ENCODE peak calls at places on chromosomes 2 and 18, in five cellular contexts. One of them, this sample, is unnamed.

GRCh38 chr2:113213061-113213930 is 39.5 kb downstream of the PSD4 start:
- DNase-seq in stomach: no peak
- DNase-seq in upper lobe of left lung: no peak
- DNase-seq in ovary: no peak
- DNase-seq in suprapubic skin: no peak
- DNase-seq in this sample: no peak

GRCh38 chr18:36572135-36572856 is 256.5 kb downstream of the TPGS2 start:
- DNase-seq in stomach: no peak
- DNase-seq in upper lobe of left lung: no peak
- DNase-seq in ovary: peak; percentile 63
- DNase-seq in suprapubic skin: no peak
- DNase-seq in this sample: peak; percentile 28

GRCh38 chr2:38750011-38750792 is 959 bp downstream of the SRSF7 start:
- DNase-seq in stomach: peak; percentile 63
- DNase-seq in upper lobe of left lung: peak; percentile 77
- DNase-seq in ovary: peak; percentile 65
- DNase-seq in suprapubic skin: no peak
- DNase-seq in this sample: peak; percentile 37

GRCh38 chr18:12460874-12461273 is 53.1 kb downstream of the PRELID3A start:
- DNase-seq in stomach: no peak
- DNase-seq in upper lobe of left lung: no peak
- DNase-seq in ovary: no peak
- DNase-seq in suprapubic skin: no peak
- DNase-seq in this sample: no peak

GRCh38 chr18:40407913-40408312 is 1547.1 kb upstream of the PIK3C3 start:
- DNase-seq in stomach: no peak
- DNase-seq in upper lobe of left lung: no peak
- DNase-seq in ovary: no peak
- DNase-seq in suprapubic skin: no peak
- DNase-seq in this sample: no peak

GRCh38 chr2:70988726-70989648 is 5.7 kb downstream of the TEX261 start:
- DNase-seq in stomach: no peak
- DNase-seq in upper lobe of left lung: peak; percentile 5
- DNase-seq in ovary: no peak
- DNase-seq in suprapubic skin: no peak
- DNase-seq in this sample: no peak

GRCh38 chr2:19354417-19355022 is 3.9 kb downstream of the OSR1 start:
- DNase-seq in stomach: no peak
- DNase-seq in upper lobe of left lung: no peak
- DNase-seq in ovary: no peak
- DNase-seq in suprapubic skin: no peak
- DNase-seq in this sample: no peak

GRCh38 chr2:153477096-153477555 is 1.4 kb downstream of the RPRM start:
- DNase-seq in stomach: no peak
- DNase-seq in upper lobe of left lung: no peak
- DNase-seq in ovary: peak; percentile 47
- DNase-seq in suprapubic skin: no peak
- DNase-seq in this sample: no peak

GRCh38 chr2:196914867-196915465 is 11.5 kb downstream of the PGAP1 start:
- DNase-seq in stomach: no peak
- DNase-seq in upper lobe of left lung: no peak
- DNase-seq in ovary: no peak
- DNase-seq in suprapubic skin: no peak
- DNase-seq in this sample: no peak

GRCh38 chr2:39524756-39525635 is 87.9 kb upstream of the MAP4K3 start:
- DNase-seq in stomach: no peak
- DNase-seq in upper lobe of left lung: no peak
- DNase-seq in ovary: no peak
- DNase-seq in suprapubic skin: no peak
- DNase-seq in this sample: no peak

GRCh38 chr2:95267458-95268207 is 6.6 kb upstream of the PROM2 start:
- DNase-seq in stomach: no peak
- DNase-seq in upper lobe of left lung: no peak
- DNase-seq in ovary: no peak
- DNase-seq in suprapubic skin: no peak
- DNase-seq in this sample: no peak

GRCh38 chr2:16630463-16630862 is 35.2 kb downstream of the CYRIA start:
- DNase-seq in stomach: no peak
- DNase-seq in upper lobe of left lung: no peak
- DNase-seq in ovary: no peak
- DNase-seq in suprapubic skin: no peak
- DNase-seq in this sample: no peak

GRCh38 chr2:16632615-16633014 is 33.0 kb downstream of the CYRIA start:
- DNase-seq in stomach: no peak
- DNase-seq in upper lobe of left lung: no peak
- DNase-seq in ovary: no peak
- DNase-seq in suprapubic skin: no peak
- DNase-seq in this sample: no peak

GRCh38 chr2:16629770-16630169 is 35.9 kb downstream of the CYRIA start:
- DNase-seq in stomach: no peak
- DNase-seq in upper lobe of left lung: no peak
- DNase-seq in ovary: no peak
- DNase-seq in suprapubic skin: no peak
- DNase-seq in this sample: no peak

GRCh38 chr2:16635796-16636699 is 29.6 kb downstream of the CYRIA start:
- DNase-seq in stomach: no peak
- DNase-seq in upper lobe of left lung: no peak
- DNase-seq in ovary: no peak
- DNase-seq in suprapubic skin: no peak
- DNase-seq in this sample: no peak

GRCh38 chr2:16633632-16634430 is 31.8 kb downstream of the CYRIA start:
- DNase-seq in stomach: no peak
- DNase-seq in upper lobe of left lung: no peak
- DNase-seq in ovary: no peak
- DNase-seq in suprapubic skin: no peak
- DNase-seq in this sample: no peak
- TF ChIP-seq EP300 in stomach: no peak
- TF ChIP-seq EP300 in upper lobe of left lung: no peak
- TF ChIP-seq EP300 in ovary: no peak
- TF ChIP-seq EP300 in suprapubic skin: no peak
- TF ChIP-seq EP300 in this sample: no peak

DNA sequence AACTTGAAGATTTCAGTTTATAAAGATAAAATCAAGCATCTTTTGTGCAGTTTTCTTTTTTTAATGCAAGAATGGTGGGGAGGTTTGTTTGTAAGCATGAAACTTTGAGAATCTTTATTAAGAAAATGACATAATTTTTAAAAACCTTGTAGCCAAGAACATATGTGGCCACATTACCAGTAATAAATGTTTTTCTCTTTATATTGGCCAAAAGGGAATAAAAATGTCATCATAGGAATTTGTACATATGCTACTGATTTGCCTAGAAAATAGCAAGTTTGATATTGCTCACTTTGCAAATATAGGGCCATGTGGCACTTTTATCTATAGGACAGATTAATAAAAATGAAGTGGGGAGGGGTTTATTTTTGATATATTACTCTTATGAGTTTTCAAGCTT is 25.6 kb downstream of the METTL21A start:
- DNase-seq in stomach: no peak
- DNase-seq in upper lobe of left lung: no peak
- DNase-seq in ovary: no peak
- DNase-seq in suprapubic skin: no peak
- DNase-seq in this sample: no peak
- TF ChIP-seq EP300 in stomach: no peak
- TF ChIP-seq EP300 in upper lobe of left lung: no peak
- TF ChIP-seq EP300 in ovary: no peak
- TF ChIP-seq EP300 in suprapubic skin: no peak
- TF ChIP-seq EP300 in this sample: no peak

DNA sequence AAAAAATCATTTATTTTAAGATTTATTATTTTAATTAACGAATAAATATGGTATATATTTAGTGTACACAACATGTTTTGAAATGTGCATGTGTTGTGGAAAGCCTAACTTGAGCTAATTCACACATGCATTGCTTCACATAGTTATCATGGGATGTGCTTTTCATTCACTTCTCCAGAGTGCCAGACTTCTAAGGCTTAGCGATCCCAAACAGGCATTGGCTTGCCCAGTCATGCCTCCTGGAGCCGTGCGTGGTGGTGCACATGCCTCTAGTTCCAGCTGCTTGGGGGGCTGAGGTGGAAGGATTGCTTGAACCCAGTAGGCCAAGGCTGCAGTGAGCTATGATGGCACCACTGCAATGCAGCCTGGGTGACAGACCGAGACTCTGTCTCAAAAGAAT is 40.5 kb downstream of the ARHGEF4 start:
- DNase-seq in stomach: no peak
- DNase-seq in upper lobe of left lung: peak; percentile 8
- DNase-seq in ovary: no peak
- DNase-seq in suprapubic skin: no peak
- DNase-seq in this sample: no peak
- TF ChIP-seq EP300 in stomach: no peak
- TF ChIP-seq EP300 in upper lobe of left lung: no peak
- TF ChIP-seq EP300 in ovary: no peak
- TF ChIP-seq EP300 in suprapubic skin: no peak
- TF ChIP-seq EP300 in this sample: no peak

DNA sequence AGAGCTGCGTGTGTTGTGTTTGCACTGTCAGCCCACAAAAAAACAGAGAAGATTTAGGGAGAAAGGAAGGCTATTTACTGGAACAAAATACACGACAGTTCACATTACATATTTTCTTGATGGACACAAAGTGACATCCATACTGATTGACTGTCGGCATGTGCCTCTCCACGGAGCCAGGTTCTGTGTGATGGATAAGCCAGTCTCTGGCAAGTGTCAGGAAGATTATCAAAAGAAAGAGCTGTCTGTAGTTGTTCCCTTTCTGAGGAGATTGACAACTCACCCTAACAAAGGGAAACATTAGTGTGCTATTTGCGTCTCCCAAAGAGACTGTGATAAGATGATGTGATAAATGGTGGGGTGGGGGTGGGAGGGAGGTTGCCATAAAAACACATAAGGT is 39.9 kb downstream of the CDCA7 start:
- DNase-seq in stomach: no peak
- DNase-seq in upper lobe of left lung: no peak
- DNase-seq in ovary: no peak
- DNase-seq in suprapubic skin: no peak
- DNase-seq in this sample: no peak
- TF ChIP-seq EP300 in stomach: no peak
- TF ChIP-seq EP300 in upper lobe of left lung: no peak
- TF ChIP-seq EP300 in ovary: no peak
- TF ChIP-seq EP300 in suprapubic skin: no peak
- TF ChIP-seq EP300 in this sample: no peak

GRCh38 chr2:25398534-25398933 is 56.8 kb upstream of the DNMT3A start:
- DNase-seq in stomach: no peak
- DNase-seq in upper lobe of left lung: no peak
- DNase-seq in ovary: no peak
- DNase-seq in suprapubic skin: no peak
- DNase-seq in this sample: no peak

GRCh38 chr2:25400576-25401241 is 59.0 kb upstream of the DNMT3A start:
- DNase-seq in stomach: no peak
- DNase-seq in upper lobe of left lung: no peak
- DNase-seq in ovary: no peak
- DNase-seq in suprapubic skin: no peak
- DNase-seq in this sample: no peak

GRCh38 chr2:25405871-25406270 is 64.1 kb upstream of the DNMT3A start:
- DNase-seq in stomach: no peak
- DNase-seq in upper lobe of left lung: no peak
- DNase-seq in ovary: no peak
- DNase-seq in suprapubic skin: no peak
- DNase-seq in this sample: no peak

GRCh38 chr2:25401307-25402021 is 59.7 kb upstream of the DNMT3A start:
- DNase-seq in stomach: no peak
- DNase-seq in upper lobe of left lung: no peak
- DNase-seq in ovary: no peak
- DNase-seq in suprapubic skin: no peak
- DNase-seq in this sample: no peak

DNA sequence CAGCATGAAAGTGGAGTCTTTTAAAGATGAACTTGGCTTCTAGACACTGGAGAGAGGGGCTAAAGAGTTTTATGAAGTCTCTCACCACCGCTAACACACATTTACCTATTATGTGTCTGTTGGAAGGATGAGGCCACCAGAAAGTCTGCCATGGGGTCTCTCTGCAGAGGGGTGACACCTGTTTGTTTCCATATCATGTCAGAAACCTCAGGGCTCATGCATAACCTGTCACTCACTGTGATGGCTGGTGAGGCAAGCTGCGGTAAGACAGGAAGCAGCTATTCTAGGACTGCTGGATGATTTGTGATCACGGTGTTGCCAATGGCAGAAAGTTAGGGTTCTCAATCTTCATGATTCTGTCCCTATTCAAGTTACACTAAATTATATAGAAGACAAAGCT is 60.8 kb upstream of the DNMT3A start:
- DNase-seq in stomach: no peak
- DNase-seq in upper lobe of left lung: no peak
- DNase-seq in ovary: no peak
- DNase-seq in suprapubic skin: no peak
- DNase-seq in this sample: no peak
- TF ChIP-seq EP300 in stomach: no peak
- TF ChIP-seq EP300 in upper lobe of left lung: no peak
- TF ChIP-seq EP300 in ovary: no peak
- TF ChIP-seq EP300 in suprapubic skin: no peak
- TF ChIP-seq EP300 in this sample: no peak

DNA sequence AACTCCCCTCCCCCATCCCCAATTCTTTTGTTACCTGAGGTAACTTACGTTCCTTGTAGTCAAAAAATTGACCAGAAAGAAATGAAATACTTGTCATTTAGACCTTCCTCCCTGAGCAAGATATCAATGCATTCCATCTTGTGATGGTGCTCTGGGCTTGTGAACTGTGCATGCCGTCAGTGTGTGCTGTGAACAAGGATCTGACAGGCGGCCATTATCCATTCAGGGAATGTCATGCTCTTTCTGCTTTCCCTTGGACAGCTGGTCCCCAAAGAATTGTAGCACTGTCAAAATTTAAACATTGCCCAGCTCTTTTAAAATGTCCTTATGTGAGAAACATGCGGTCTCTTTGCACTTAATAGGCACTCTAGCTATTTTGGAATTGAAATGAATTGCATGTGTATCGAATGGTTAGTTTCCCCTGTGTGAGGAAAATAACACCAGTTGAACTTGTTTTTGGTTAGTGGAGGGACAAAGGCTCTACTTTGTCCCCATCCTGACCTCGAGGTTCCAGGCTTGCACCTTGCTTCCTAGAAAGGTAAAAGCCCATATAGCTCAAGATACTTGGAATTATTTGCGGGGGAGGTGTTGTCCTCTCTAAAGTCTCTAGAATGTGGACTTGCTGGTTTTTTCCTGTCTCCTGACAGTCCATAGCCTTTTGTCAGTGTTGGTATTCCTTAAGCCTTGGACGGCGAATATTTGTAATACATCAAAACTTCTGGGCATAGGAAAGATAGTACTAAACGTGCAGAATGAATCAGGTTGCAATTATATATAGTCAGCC is 350.9 kb downstream of the NUP35 start:
- DNase-seq in stomach: no peak
- DNase-seq in upper lobe of left lung: no peak
- DNase-seq in ovary: no peak
- DNase-seq in suprapubic skin: no peak
- DNase-seq in this sample: no peak
- TF ChIP-seq EP300 in stomach: no peak
- TF ChIP-seq EP300 in upper lobe of left lung: no peak
- TF ChIP-seq EP300 in ovary: no peak
- TF ChIP-seq EP300 in suprapubic skin: no peak
- TF ChIP-seq EP300 in this sample: no peak